ENCODE peak calls at places on chromosomes 4 and X, in seven cellular contexts. One of them, this sample, is unnamed.
A peak's percentile ranks its signal among the peaks of the same experiment; 100 is the strongest.

GRCh38 chr4:52926575-52926974 is 64.5 kb downstream of the RASL11B start:
- DNase-seq in kidney: no peak
- DNase-seq in NCI-H748 treated with DMSO at 0.1 percent for 48 hours: no peak
- DNase-seq in fibroblast of lung: no peak
- DNase-seq in NCI-H1092: no peak
- DNase-seq in A172: no peak
- DNase-seq in colonic mucosa: no peak
- DNase-seq in this sample: no peak

GRCh38 chrX:79477691-79478090 is 110.6 kb upstream of the ITM2A start:
- DNase-seq in kidney: no peak
- DNase-seq in NCI-H748 treated with DMSO at 0.1 percent for 48 hours: no peak
- DNase-seq in fibroblast of lung: no peak
- DNase-seq in NCI-H1092: no peak
- DNase-seq in A172: no peak
- DNase-seq in colonic mucosa: no peak
- DNase-seq in this sample: no peak

GRCh38 chrX:54076903-54077302 is 32.6 kb upstream of the PHF8 start:
- DNase-seq in kidney: no peak
- DNase-seq in NCI-H748 treated with DMSO at 0.1 percent for 48 hours: no peak
- DNase-seq in fibroblast of lung: peak; percentile 35
- DNase-seq in NCI-H1092: no peak
- DNase-seq in A172: peak; percentile 47
- DNase-seq in colonic mucosa: no peak
- DNase-seq in this sample: no peak

GRCh38 chr4:177562859-177563258 is 120.6 kb upstream of the AGA start:
- DNase-seq in kidney: no peak
- DNase-seq in NCI-H748 treated with DMSO at 0.1 percent for 48 hours: no peak
- DNase-seq in fibroblast of lung: peak; percentile 13
- DNase-seq in NCI-H1092: no peak
- DNase-seq in A172: no peak
- DNase-seq in colonic mucosa: no peak
- DNase-seq in this sample: no peak

GRCh38 chr4:98711526-98711925 is 53.1 kb upstream of the TSPAN5 start:
- DNase-seq in kidney: no peak
- DNase-seq in NCI-H748 treated with DMSO at 0.1 percent for 48 hours: no peak
- DNase-seq in fibroblast of lung: peak; percentile 36
- DNase-seq in NCI-H1092: no peak
- DNase-seq in A172: no peak
- DNase-seq in colonic mucosa: no peak
- DNase-seq in this sample: no peak

GRCh38 chr4:135277980-135278315 is 1076.4 kb upstream of the PABPC4L start:
- DNase-seq in kidney: no peak
- DNase-seq in NCI-H748 treated with DMSO at 0.1 percent for 48 hours: no peak
- DNase-seq in fibroblast of lung: no peak
- DNase-seq in NCI-H1092: no peak
- DNase-seq in A172: no peak
- DNase-seq in colonic mucosa: no peak
- DNase-seq in this sample: no peak

GRCh38 chr4:86106475-86106874 is 253.4 kb downstream of the MAPK10 start:
- DNase-seq in kidney: no peak
- DNase-seq in NCI-H748 treated with DMSO at 0.1 percent for 48 hours: no peak
- DNase-seq in fibroblast of lung: no peak
- DNase-seq in NCI-H1092: no peak
- DNase-seq in A172: no peak
- DNase-seq in colonic mucosa: no peak
- DNase-seq in this sample: no peak

GRCh38 chr4:125346616-125347015 is 31.9 kb downstream of the FAT4 start:
- DNase-seq in kidney: no peak
- DNase-seq in NCI-H748 treated with DMSO at 0.1 percent for 48 hours: no peak
- DNase-seq in fibroblast of lung: no peak
- DNase-seq in NCI-H1092: no peak
- DNase-seq in A172: no peak
- DNase-seq in colonic mucosa: no peak
- DNase-seq in this sample: no peak

GRCh38 chrX:67585401-67585800 is 41.6 kb downstream of the AR start:
- DNase-seq in kidney: no peak
- DNase-seq in NCI-H748 treated with DMSO at 0.1 percent for 48 hours: no peak
- DNase-seq in fibroblast of lung: no peak
- DNase-seq in NCI-H1092: no peak
- DNase-seq in A172: no peak
- DNase-seq in colonic mucosa: no peak
- DNase-seq in this sample: no peak

GRCh38 chr4:26058537-26058936 is 144.5 kb downstream of the SMIM20 start:
- DNase-seq in kidney: no peak
- DNase-seq in NCI-H748 treated with DMSO at 0.1 percent for 48 hours: no peak
- DNase-seq in fibroblast of lung: no peak
- DNase-seq in NCI-H1092: peak; percentile 16
- DNase-seq in A172: no peak
- DNase-seq in colonic mucosa: no peak
- DNase-seq in this sample: no peak

GRCh38 chr4:153731239-153731638 is 28.6 kb downstream of the RNF175 start:
- DNase-seq in kidney: no peak
- DNase-seq in NCI-H748 treated with DMSO at 0.1 percent for 48 hours: no peak
- DNase-seq in fibroblast of lung: peak; percentile 75
- DNase-seq in NCI-H1092: no peak
- DNase-seq in A172: peak; percentile 68
- DNase-seq in colonic mucosa: no peak
- DNase-seq in this sample: no peak

GRCh38 chr4:25310066-25310824 is 2.3 kb upstream of the ZCCHC4 start:
- DNase-seq in kidney: no peak
- DNase-seq in NCI-H748 treated with DMSO at 0.1 percent for 48 hours: no peak
- DNase-seq in fibroblast of lung: no peak
- DNase-seq in NCI-H1092: no peak
- DNase-seq in A172: no peak
- DNase-seq in colonic mucosa: no peak
- DNase-seq in this sample: no peak

GRCh38 chr4:10529891-10530786 is 72.9 kb upstream of the ZNF518B start:
- DNase-seq in kidney: no peak
- DNase-seq in NCI-H748 treated with DMSO at 0.1 percent for 48 hours: no peak
- DNase-seq in fibroblast of lung: peak; percentile 21
- DNase-seq in NCI-H1092: no peak
- DNase-seq in A172: no peak
- DNase-seq in colonic mucosa: no peak
- DNase-seq in this sample: peak; percentile 45

GRCh38 chrX:56563231-56564116 is at the start of gene UBQLN2:
- DNase-seq in kidney: peak; percentile 94
- DNase-seq in NCI-H748 treated with DMSO at 0.1 percent for 48 hours: peak; percentile 59
- DNase-seq in fibroblast of lung: peak; percentile 77
- DNase-seq in NCI-H1092: peak; percentile 58
- DNase-seq in A172: peak; percentile 53
- DNase-seq in colonic mucosa: peak; percentile 82
- DNase-seq in this sample: peak; percentile 65

GRCh38 chr4:172683016-172683415 is 485.6 kb upstream of the GALNT7 start:
- DNase-seq in kidney: no peak
- DNase-seq in NCI-H748 treated with DMSO at 0.1 percent for 48 hours: no peak
- DNase-seq in fibroblast of lung: peak; percentile 45
- DNase-seq in NCI-H1092: no peak
- DNase-seq in A172: peak; percentile 30
- DNase-seq in colonic mucosa: no peak
- DNase-seq in this sample: no peak

GRCh38 chr4:83011779-83012630 is 1.4 kb upstream of the LIN54 start:
- DNase-seq in kidney: no peak
- DNase-seq in NCI-H748 treated with DMSO at 0.1 percent for 48 hours: peak; percentile 30
- DNase-seq in fibroblast of lung: no peak
- DNase-seq in NCI-H1092: peak; percentile 10
- DNase-seq in A172: no peak
- DNase-seq in colonic mucosa: peak; percentile 53
- DNase-seq in this sample: peak; percentile 41

GRCh38 chr4:168386002-168386401 is 67.5 kb upstream of the DDX60 start:
- DNase-seq in kidney: no peak
- DNase-seq in NCI-H748 treated with DMSO at 0.1 percent for 48 hours: no peak
- DNase-seq in fibroblast of lung: peak; percentile 10
- DNase-seq in NCI-H1092: no peak
- DNase-seq in A172: peak; percentile 44
- DNase-seq in colonic mucosa: no peak
- DNase-seq in this sample: no peak

GRCh38 chr4:186740822-186741221 is 17.2 kb upstream of the FAT1 start:
- DNase-seq in kidney: no peak
- DNase-seq in NCI-H748 treated with DMSO at 0.1 percent for 48 hours: no peak
- DNase-seq in fibroblast of lung: peak; percentile 52
- DNase-seq in NCI-H1092: no peak
- DNase-seq in A172: no peak
- DNase-seq in colonic mucosa: no peak
- DNase-seq in this sample: no peak

GRCh38 chr4:83062748-83063147 is 27.8 kb downstream of the COPS4 start:
- DNase-seq in kidney: no peak
- DNase-seq in NCI-H748 treated with DMSO at 0.1 percent for 48 hours: no peak
- DNase-seq in fibroblast of lung: no peak
- DNase-seq in NCI-H1092: no peak
- DNase-seq in A172: no peak
- DNase-seq in colonic mucosa: no peak
- DNase-seq in this sample: no peak

GRCh38 chr4:139873111-139873866 is 207.7 kb downstream of the MGST2 start:
- DNase-seq in kidney: no peak
- DNase-seq in NCI-H748 treated with DMSO at 0.1 percent for 48 hours: no peak
- DNase-seq in fibroblast of lung: peak; percentile 85
- DNase-seq in NCI-H1092: no peak
- DNase-seq in A172: no peak
- DNase-seq in colonic mucosa: no peak
- DNase-seq in this sample: no peak

GRCh38 chr4:170040031-170040680 is 14.0 kb upstream of the MFAP3L start:
- DNase-seq in kidney: no peak
- DNase-seq in NCI-H748 treated with DMSO at 0.1 percent for 48 hours: no peak
- DNase-seq in fibroblast of lung: no peak
- DNase-seq in NCI-H1092: no peak
- DNase-seq in A172: no peak
- DNase-seq in colonic mucosa: no peak
- DNase-seq in this sample: no peak

GRCh38 chr4:157607996-157608395 is 387.5 kb downstream of the GRIA2 start:
- DNase-seq in kidney: no peak
- DNase-seq in NCI-H748 treated with DMSO at 0.1 percent for 48 hours: no peak
- DNase-seq in fibroblast of lung: no peak
- DNase-seq in NCI-H1092: no peak
- DNase-seq in A172: no peak
- DNase-seq in colonic mucosa: no peak
- DNase-seq in this sample: no peak

GRCh38 chr4:44447563-44448504 is 775 bp downstream of the KCTD8 start:
- DNase-seq in kidney: peak; percentile 74
- DNase-seq in NCI-H748 treated with DMSO at 0.1 percent for 48 hours: no peak
- DNase-seq in fibroblast of lung: peak; percentile 61
- DNase-seq in NCI-H1092: peak; percentile 27
- DNase-seq in A172: no peak
- DNase-seq in colonic mucosa: peak; percentile 16
- DNase-seq in this sample: peak; percentile 12

GRCh38 chrX:118346258-118347094 is 570 bp downstream of the WDR44 start:
- DNase-seq in kidney: peak; percentile 89
- DNase-seq in NCI-H748 treated with DMSO at 0.1 percent for 48 hours: peak; percentile 62
- DNase-seq in fibroblast of lung: no peak
- DNase-seq in NCI-H1092: peak; percentile 51
- DNase-seq in A172: no peak
- DNase-seq in colonic mucosa: peak; percentile 53
- DNase-seq in this sample: peak; percentile 25

GRCh38 chr4:79197275-79198009 is 128.4 kb downstream of the NAA11 start:
- DNase-seq in kidney: no peak
- DNase-seq in NCI-H748 treated with DMSO at 0.1 percent for 48 hours: no peak
- DNase-seq in fibroblast of lung: no peak
- DNase-seq in NCI-H1092: no peak
- DNase-seq in A172: no peak
- DNase-seq in colonic mucosa: no peak
- DNase-seq in this sample: no peak

GRCh38 chr4:124806403-124806802 is 93.9 kb upstream of the ANKRD50 start:
- DNase-seq in kidney: no peak
- DNase-seq in NCI-H748 treated with DMSO at 0.1 percent for 48 hours: no peak
- DNase-seq in fibroblast of lung: peak; percentile 83
- DNase-seq in NCI-H1092: no peak
- DNase-seq in A172: peak; percentile 43
- DNase-seq in colonic mucosa: no peak
- DNase-seq in this sample: no peak

GRCh38 chr4:6251365-6251764 is 18.3 kb upstream of the WFS1 start:
- DNase-seq in kidney: peak; percentile 60
- DNase-seq in NCI-H748 treated with DMSO at 0.1 percent for 48 hours: no peak
- DNase-seq in fibroblast of lung: no peak
- DNase-seq in NCI-H1092: no peak
- DNase-seq in A172: no peak
- DNase-seq in colonic mucosa: no peak
- DNase-seq in this sample: no peak

GRCh38 chr4:139223682-139224317 is 46.8 kb upstream of the ELF2 start:
- DNase-seq in kidney: no peak
- DNase-seq in NCI-H748 treated with DMSO at 0.1 percent for 48 hours: no peak
- DNase-seq in fibroblast of lung: peak; percentile 80
- DNase-seq in NCI-H1092: no peak
- DNase-seq in A172: no peak
- DNase-seq in colonic mucosa: no peak
- DNase-seq in this sample: no peak

GRCh38 chr4:151199496-151200190 is 77.3 kb upstream of the PRSS48 start:
- DNase-seq in kidney: no peak
- DNase-seq in NCI-H748 treated with DMSO at 0.1 percent for 48 hours: no peak
- DNase-seq in fibroblast of lung: no peak
- DNase-seq in NCI-H1092: no peak
- DNase-seq in A172: no peak
- DNase-seq in colonic mucosa: no peak
- DNase-seq in this sample: no peak

GRCh38 chr4:185811509-185812364 is at the start of gene SORBS2:
- DNase-seq in kidney: peak; percentile 84
- DNase-seq in NCI-H748 treated with DMSO at 0.1 percent for 48 hours: peak; percentile 65
- DNase-seq in fibroblast of lung: peak; percentile 83
- DNase-seq in NCI-H1092: peak; percentile 79
- DNase-seq in A172: peak; percentile 5
- DNase-seq in colonic mucosa: peak; percentile 79
- DNase-seq in this sample: peak; percentile 51

GRCh38 chr4:179415842-179416223 is 1973.6 kb upstream of the AGA start:
- DNase-seq in kidney: no peak
- DNase-seq in NCI-H748 treated with DMSO at 0.1 percent for 48 hours: peak; percentile 72
- DNase-seq in fibroblast of lung: peak; percentile 59
- DNase-seq in NCI-H1092: no peak
- DNase-seq in A172: peak; percentile 14
- DNase-seq in colonic mucosa: no peak
- DNase-seq in this sample: no peak

GRCh38 chr4:54657556-54658313 is at the start of gene KIT:
- DNase-seq in kidney: peak; percentile 85
- DNase-seq in NCI-H748 treated with DMSO at 0.1 percent for 48 hours: peak; percentile 51
- DNase-seq in fibroblast of lung: peak; percentile 17
- DNase-seq in NCI-H1092: peak; percentile 78
- DNase-seq in A172: peak; percentile 14
- DNase-seq in colonic mucosa: peak; percentile 64
- DNase-seq in this sample: peak; percentile 90

GRCh38 chrX:131675596-131676194 is 131.8 kb downstream of the OR13H1 start:
- DNase-seq in kidney: no peak
- DNase-seq in NCI-H748 treated with DMSO at 0.1 percent for 48 hours: peak; percentile 34
- DNase-seq in fibroblast of lung: peak; percentile 3
- DNase-seq in NCI-H1092: peak; percentile 14
- DNase-seq in A172: peak; percentile 2
- DNase-seq in colonic mucosa: no peak
- DNase-seq in this sample: no peak

GRCh38 chr4:113325876-113326615 is 276.6 kb downstream of the ANK2 start:
- DNase-seq in kidney: no peak
- DNase-seq in NCI-H748 treated with DMSO at 0.1 percent for 48 hours: no peak
- DNase-seq in fibroblast of lung: no peak
- DNase-seq in NCI-H1092: no peak
- DNase-seq in A172: peak; percentile 29
- DNase-seq in colonic mucosa: no peak
- DNase-seq in this sample: no peak

GRCh38 chrX:153925739-153926593 is at the start of gene ARHGAP4:
- DNase-seq in kidney: peak; percentile 82
- DNase-seq in NCI-H748 treated with DMSO at 0.1 percent for 48 hours: no peak
- DNase-seq in fibroblast of lung: no peak
- DNase-seq in NCI-H1092: no peak
- DNase-seq in A172: no peak
- DNase-seq in colonic mucosa: no peak
- DNase-seq in this sample: no peak

GRCh38 chr4:1643971-1644735 is 40.0 kb downstream of the FAM53A start:
- DNase-seq in kidney: no peak
- DNase-seq in NCI-H748 treated with DMSO at 0.1 percent for 48 hours: no peak
- DNase-seq in fibroblast of lung: no peak
- DNase-seq in NCI-H1092: no peak
- DNase-seq in A172: no peak
- DNase-seq in colonic mucosa: no peak
- DNase-seq in this sample: no peak

GRCh38 chr4:154406022-154406835 is 85.4 kb downstream of the DCHS2 start:
- DNase-seq in kidney: no peak
- DNase-seq in NCI-H748 treated with DMSO at 0.1 percent for 48 hours: no peak
- DNase-seq in fibroblast of lung: no peak
- DNase-seq in NCI-H1092: no peak
- DNase-seq in A172: no peak
- DNase-seq in colonic mucosa: no peak
- DNase-seq in this sample: no peak